ENCODE peak calls at places on chromosomes 16 and 17, in six cellular contexts. Y, Q, Z, N, H and B are unnamed samples.
A peak's percentile ranks its signal among the peaks of the same experiment; 100 is the strongest.

GRCh38 chr16:89013111-89013510 is 36.1 kb upstream of the CBFA2T3 start:
- DNase-seq in Y (no peak), Q (no peak), Z (no peak), N (no peak), H (no peak), B (no peak)

GRCh38 chr16:12257926-12258561 is 281.5 kb downstream of the SNX29 start:
- DNase-seq in Y (no peak), Q (peak; percentile 86), Z (no peak), N (peak; percentile 27), H (peak; percentile 28), B (no peak)

GRCh38 chr17:57832711-57833596 is 16.9 kb downstream of the MRPS23 start:
- DNase-seq in Y (peak; percentile 81), Q (peak; percentile 44), Z (peak; percentile 76), N (peak; percentile 53), H (peak; percentile 92), B (no peak)

GRCh38 chr16:9976641-9977040 is 205.6 kb downstream of the GRIN2A start:
- DNase-seq in Y (peak; percentile 21), Q (no peak), Z (no peak), N (no peak), H (no peak), B (no peak)

GRCh38 chr16:87558682-87559081 is 43.6 kb upstream of the JPH3 start:
- DNase-seq in Y (no peak), Q (no peak), Z (no peak), N (no peak), H (no peak), B (no peak)

GRCh38 chr17:81635431-81635830 is 1.5 kb downstream of the NPLOC4 start:
- DNase-seq in Y (no peak), Q (no peak), Z (no peak), N (no peak), H (no peak), B (no peak)

GRCh38 chr17:20264996-20265395 is 202.3 kb downstream of the LGALS9B start:
- DNase-seq in Y (no peak), Q (no peak), Z (no peak), N (no peak), H (no peak), B (no peak)

GRCh38 chr17:83189673-83190385 is 110.4 kb downstream of the METRNL start:
- DNase-seq in Y (no peak), Q (peak; percentile 53), Z (peak; percentile 36), N (no peak), H (no peak), B (no peak)

GRCh38 chr16:12170103-12171025 is 193.8 kb downstream of the SNX29 start:
- DNase-seq in Y (no peak), Q (no peak), Z (no peak), N (no peak), H (no peak), B (no peak)

GRCh38 chr16:29820271-29820701 is at the start of gene MVP:
- DNase-seq in Y (peak; percentile 73), Q (peak; percentile 84), Z (peak; percentile 64), N (peak; percentile 51), H (no peak), B (no peak)

DNA sequence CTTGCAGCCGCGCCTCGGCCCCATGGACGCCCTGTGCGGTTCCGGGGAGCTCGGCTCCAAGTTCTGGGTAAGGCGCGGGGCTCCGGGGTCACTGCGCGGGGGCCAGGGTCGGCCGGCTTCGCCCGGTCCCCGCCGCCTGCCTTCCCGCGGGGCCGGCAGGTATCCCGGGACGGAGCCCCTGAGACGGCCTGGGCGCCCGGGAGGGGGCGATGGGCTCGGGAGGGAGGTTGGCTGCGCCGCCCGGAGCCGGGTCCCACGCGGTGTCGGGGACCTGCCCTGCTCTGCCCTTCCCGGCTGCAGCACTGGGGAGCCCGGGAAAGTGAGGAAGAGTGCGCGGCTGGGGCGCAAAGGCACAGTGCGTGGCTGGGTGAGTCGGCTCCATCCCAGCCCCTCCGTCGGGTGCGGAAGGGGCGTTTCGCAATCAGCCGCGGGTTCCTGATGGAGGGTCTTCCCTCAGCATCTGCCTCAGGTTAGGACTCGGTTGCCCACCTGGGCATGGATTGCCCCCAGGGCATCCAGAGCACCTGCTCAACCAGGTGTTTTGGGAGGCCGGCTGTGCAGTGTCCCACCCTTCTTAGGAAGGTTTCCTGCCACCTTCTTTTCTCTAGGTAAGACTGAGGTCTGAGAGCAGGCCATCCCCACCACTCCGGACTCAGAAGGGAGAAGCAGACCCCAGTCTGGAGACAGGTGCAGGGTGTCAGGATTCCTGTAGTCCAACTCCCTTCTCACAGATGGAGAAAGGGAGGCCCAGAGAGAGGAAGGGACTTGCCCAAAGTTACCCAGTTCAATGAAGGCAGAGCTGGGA is 436 bp downstream of the ABCC3 start:
- DNase-seq in Y (no peak), Q (peak; percentile 67), Z (no peak), N (no peak), H (peak; percentile 65), B (no peak)
- H3K4me3 ChIP-seq in Y (peak overlapping the region; percentile 42), Q (peak overlapping the region; percentile 68), Z (no peak overlapping the region), N (no peak overlapping the region), H (peak overlapping the region; percentile 70), B (peak overlapping the region; percentile 43)

GRCh38 chr17:10623786-10624338 is 33.2 kb downstream of the MYH3 start:
- DNase-seq in Y (no peak), Q (no peak), Z (no peak), N (no peak), H (no peak), B (no peak)

GRCh38 chr17:10621397-10621796 is 35.7 kb downstream of the MYH3 start:
- DNase-seq in Y (no peak), Q (no peak), Z (no peak), N (no peak), H (no peak), B (no peak)

GRCh38 chr17:10620823-10621222 is 36.3 kb downstream of the MYH3 start:
- DNase-seq in Y (no peak), Q (no peak), Z (no peak), N (no peak), H (no peak), B (no peak)

GRCh38 chr17:10624966-10625365 is 32.1 kb downstream of the MYH3 start:
- DNase-seq in Y (no peak), Q (no peak), Z (no peak), N (no peak), H (no peak), B (no peak)

GRCh38 chr17:10622610-10623485 is 34.3 kb downstream of the MYH3 start:
- DNase-seq in Y (no peak), Q (no peak), Z (no peak), N (no peak), H (no peak), B (no peak)
- TF ChIP-seq CTCF in Y (no peak), Q (no peak), Z (no peak), N (no peak), H (no peak), B (no peak)

DNA sequence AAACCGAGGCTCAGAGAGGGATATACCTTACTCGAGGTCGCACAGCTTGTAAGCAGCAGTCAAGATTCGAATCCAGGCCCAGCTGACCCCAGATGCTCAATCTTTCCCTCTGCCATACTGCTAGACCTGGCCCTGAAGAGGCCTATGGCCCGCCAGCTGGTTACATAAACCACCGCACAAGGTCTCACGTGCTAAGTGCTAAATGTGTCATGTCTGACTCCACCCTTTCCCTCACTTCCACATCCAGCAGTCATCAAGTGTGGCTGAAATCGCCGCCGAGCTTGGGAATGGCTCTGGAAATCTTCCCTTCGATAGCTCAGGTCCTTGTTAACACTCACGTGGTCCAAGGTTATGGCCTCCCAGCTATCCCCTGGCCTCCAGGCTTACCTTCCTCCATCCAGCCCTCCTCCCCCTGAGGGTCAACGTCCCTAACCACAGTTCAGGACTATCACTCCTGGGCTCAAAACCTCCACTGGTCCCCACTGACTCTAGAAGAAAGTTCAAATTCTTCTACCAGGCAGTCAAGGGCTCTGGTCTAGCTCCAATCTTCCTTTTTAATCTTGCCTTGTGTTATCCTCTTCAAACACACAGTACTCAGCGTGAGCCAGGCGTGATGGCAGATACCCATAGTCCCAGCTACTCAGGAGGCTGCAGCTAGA is 3.5 kb downstream of the ZBTB4 start:
- DNase-seq in Y (no peak), Q (no peak), Z (no peak), N (peak; percentile 66), H (no peak), B (no peak)
- H3K4me3 ChIP-seq in Y (no peak overlapping the region), Q (no peak overlapping the region), Z (no peak overlapping the region), N (no peak overlapping the region), H (no peak overlapping the region), B (no peak overlapping the region)

GRCh38 chr16:55494994-55495421 is 13.9 kb upstream of the LPCAT2 start:
- DNase-seq in Y (no peak), Q (no peak), Z (no peak), N (peak; percentile 39), H (peak; percentile 37), B (no peak)
- TF ChIP-seq CTCF in Y (no peak), Q (no peak), Z (no peak), N (peak; percentile 51), H (peak; percentile 40), B (peak; percentile 43)

GRCh38 chr17:43085489-43085888 is 39.7 kb downstream of the BRCA1 start:
- DNase-seq in Y (no peak), Q (no peak), Z (no peak), N (no peak), H (peak; percentile 22), B (peak; percentile 38)
- H3K4me3 ChIP-seq in Y (no peak overlapping the region), Q (no peak overlapping the region), Z (no peak overlapping the region), N (no peak overlapping the region), H (no peak overlapping the region), B (no peak overlapping the region)

GRCh38 chr16:2429771-2430663 is 770 bp downstream of the CCNF start:
- DNase-seq in Y (peak; percentile 58), Q (no peak), Z (no peak), N (peak; percentile 38), H (peak; percentile 51), B (no peak)
- TF ChIP-seq CTCF in Y (peak; percentile 29), Q (no peak), Z (no peak), N (peak; percentile 37), H (no peak), B (no peak)

GRCh38 chr17:7677388-7678067 is 9.8 kb downstream of the TP53 start:
- DNase-seq in Y (no peak), Q (no peak), Z (no peak), N (no peak), H (peak; percentile 89), B (no peak)
- H3K4me3 ChIP-seq in Y (no peak overlapping the region), Q (no peak overlapping the region), Z (no peak overlapping the region), N (no peak overlapping the region), H (peak overlapping the region; percentile 9), B (no peak overlapping the region)

GRCh38 chr17:42334667-42335066 is 46.4 kb downstream of the STAT5A start:
- DNase-seq in Y (no peak), Q (no peak), Z (no peak), N (no peak), H (no peak), B (no peak)
- TF ChIP-seq CTCF in Y (no peak), Q (no peak), Z (no peak), N (no peak), H (no peak), B (no peak)

GRCh38 chr16:81450783-81451491 is 6.3 kb downstream of the CMIP start:
- DNase-seq in Y (no peak), Q (no peak), Z (no peak), N (no peak), H (no peak), B (no peak)
- H3K4me3 ChIP-seq in Y (no peak overlapping the region), Q (no peak overlapping the region), Z (no peak overlapping the region), N (no peak overlapping the region), H (peak overlapping the region; percentile 21), B (no peak overlapping the region)